ENCODE peak calls at places on chromosomes 6 and 20, in five cellular contexts. W is GM12878, K is K562, E is HCT116, D is SK-N-SH. S is an unnamed sample.

GRCh38 chr20:51388756-51389542 is 153.6 kb downstream of the NFATC2 start:
- DNase-seq in W (no peak), K (no peak), E (no peak), D (no peak), S (peak; percentile 65)

GRCh38 chr20:16216227-16217210 is 356.7 kb downstream of the KIF16B start:
- DNase-seq in W (no peak), K (no peak), E (no peak), D (peak; percentile 34), S (no peak)

GRCh38 chr20:4740774-4741431 is 19.2 kb downstream of the PRND start:
- DNase-seq in W (no peak), K (peak; percentile 49), E (peak; percentile 32), D (peak; percentile 41), S (peak; percentile 42)

GRCh38 chr6:169945117-169945516 is 193.7 kb downstream of the ERMARD start:
- DNase-seq in W (no peak), K (no peak), E (no peak), D (no peak), S (no peak)

GRCh38 chr6:41036601-41037000 is 2.4 kb downstream of the UNC5CL start:
- DNase-seq in W (no peak), K (no peak), E (no peak), D (no peak), S (no peak)

GRCh38 chr6:113530769-113531168 is 326.4 kb upstream of the MARCKS start:
- DNase-seq in W (no peak), K (peak; percentile 9), E (no peak), D (no peak), S (no peak)

GRCh38 chr6:31098449-31098938 is 13.9 kb downstream of the C6orf15 start:
- DNase-seq in W (no peak), K (no peak), E (no peak), D (no peak), S (no peak)

GRCh38 chr20:52192296-52193007 is 873 bp upstream of the ZFP64 start:
- DNase-seq in W (peak; percentile 35), K (peak; percentile 82), E (peak; percentile 38), D (peak; percentile 77), S (peak; percentile 49)

GRCh38 chr6:30518505-30518850 is 29.2 kb downstream of the HLA-E start:
- DNase-seq in W (no peak), K (no peak), E (no peak), D (no peak), S (no peak)

GRCh38 chr6:142913511-142914047 is 31.4 kb downstream of the HIVEP2 start:
- DNase-seq in W (peak; percentile 94), K (no peak), E (no peak), D (no peak), S (no peak)

GRCh38 chr6:147382945-147383554 is 125.4 kb upstream of the SAMD5 start:
- DNase-seq in W (no peak), K (peak; percentile 26), E (peak; percentile 13), D (no peak), S (peak; percentile 49)

GRCh38 chr6:33207569-33208088 is 671 bp upstream of the RING1 start:
- DNase-seq in W (no peak), K (peak; percentile 69), E (no peak), D (peak; percentile 81), S (peak; percentile 67)

GRCh38 chr6:145756170-145756662 is 20.9 kb upstream of the EPM2A start:
- DNase-seq in W (no peak), K (peak; percentile 34), E (no peak), D (peak; percentile 39), S (no peak)

GRCh38 chr6:131629656-131630055 is 1.6 kb upstream of the MED23 start:
- DNase-seq in W (no peak), K (no peak), E (no peak), D (no peak), S (no peak)

GRCh38 chr20:33666293-33667244 is at the start of gene ACTL10:
- DNase-seq in W (peak; percentile 91), K (peak; percentile 98), E (no peak), D (peak; percentile 94), S (peak; percentile 88)

GRCh38 chr20:14986026-14986655 is 648.7 kb upstream of the FLRT3 start:
- DNase-seq in W (no peak), K (no peak), E (no peak), D (no peak), S (peak; percentile 16)

GRCh38 chr6:129667621-129668020 is 42.4 kb downstream of the ARHGAP18 start:
- DNase-seq in W (no peak), K (peak; percentile 78), E (no peak), D (no peak), S (peak; percentile 46)

GRCh38 chr6:149969635-149970034 is 5.9 kb downstream of the ULBP1 start:
- DNase-seq in W (no peak), K (no peak), E (no peak), D (no peak), S (no peak)

GRCh38 chr20:49381558-49382493 is 100.6 kb downstream of the KCNB1 start:
- DNase-seq in W (no peak), K (no peak), E (peak; percentile 33), D (peak; percentile 72), S (peak; percentile 93)

GRCh38 chr6:139161817-139162284 is 27.0 kb downstream of the HECA start:
- DNase-seq in W (peak; percentile 91), K (no peak), E (no peak), D (no peak), S (no peak)

GRCh38 chr6:130565696-130566095 is 199.9 kb downstream of the TMEM200A start:
- DNase-seq in W (no peak), K (no peak), E (no peak), D (no peak), S (no peak)

GRCh38 chr6:46184114-46184513 is 13.3 kb upstream of the ENPP5 start:
- DNase-seq in W (no peak), K (no peak), E (no peak), D (no peak), S (no peak)

GRCh38 chr6:130997061-130997753 is 65.8 kb downstream of the EPB41L2 start:
- DNase-seq in W (no peak), K (no peak), E (no peak), D (no peak), S (no peak)

GRCh38 chr6:33672808-33673207 is 38.7 kb downstream of the UQCC2 start:
- DNase-seq in W (no peak), K (peak; percentile 80), E (no peak), D (peak; percentile 65), S (no peak)

DNA sequence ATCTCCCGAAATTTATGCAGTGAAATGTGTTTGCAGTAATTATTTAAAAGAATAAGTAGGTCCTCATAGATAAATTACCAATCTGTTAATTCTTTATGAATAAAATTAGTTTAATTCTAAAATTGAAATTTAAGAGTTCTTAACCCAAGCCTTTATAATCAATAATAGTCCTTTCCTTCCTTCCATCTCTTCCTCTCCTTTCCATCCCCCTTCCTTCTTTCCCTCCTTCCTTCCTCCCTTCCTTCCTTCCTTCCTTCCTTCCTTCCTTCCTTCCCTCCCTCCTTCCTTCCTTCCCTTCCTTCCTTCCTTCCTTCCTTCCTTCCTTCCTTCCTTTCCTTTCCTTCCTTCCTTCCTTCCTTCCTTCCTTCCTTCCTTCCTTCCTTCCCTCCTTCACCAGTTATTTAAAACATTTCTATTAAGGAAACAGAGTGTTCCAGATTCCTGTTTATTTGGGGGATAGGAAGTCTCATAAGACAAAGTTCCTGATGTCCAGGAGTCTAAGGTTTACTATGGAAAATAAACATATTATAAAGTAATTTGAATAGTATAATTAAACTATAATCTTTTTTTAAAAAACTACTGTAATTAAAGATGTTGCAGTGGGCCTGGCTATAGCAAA is 285.3 kb upstream of the NOX3 start:
- DNase-seq in W (no peak), K (no peak), E (no peak), D (no peak), S (no peak)
- TF ChIP-seq JUND in W (no peak), K (no peak), E (no peak), D (no peak), S (no peak)

GRCh38 chr20:59042796-59043621 is 423 bp upstream of the PRELID3B start:
- DNase-seq in W (peak; percentile 61), K (peak; percentile 97), E (peak; percentile 84), D (peak; percentile 100), S (peak; percentile 98)

GRCh38 chr20:59040682-59041081 is 1.9 kb downstream of the PRELID3B start:
- DNase-seq in W (no peak), K (no peak), E (no peak), D (no peak), S (no peak)

GRCh38 chr20:59037386-59037785 is 5.2 kb downstream of the PRELID3B start:
- DNase-seq in W (no peak), K (no peak), E (no peak), D (no peak), S (no peak)

GRCh38 chr20:59042151-59042795 is at the start of gene PRELID3B:
- DNase-seq in W (no peak), K (peak; percentile 70), E (no peak), D (peak; percentile 69), S (peak; percentile 31)

GRCh38 chr20:59039233-59039632 is 3.4 kb downstream of the PRELID3B start:
- DNase-seq in W (no peak), K (no peak), E (no peak), D (no peak), S (no peak)
- TF ChIP-seq JUND in W (no peak), K (no peak), E (no peak), D (no peak), S (no peak)

GRCh38 chr6:158772172-158772571 is 47.0 kb downstream of the EZR start:
- DNase-seq in W (no peak), K (no peak), E (no peak), D (no peak), S (no peak)

GRCh38 chr6:158773581-158774449 is 45.4 kb downstream of the EZR start:
- DNase-seq in W (no peak), K (no peak), E (no peak), D (no peak), S (no peak)

GRCh38 chr6:158771399-158772158 is 47.6 kb downstream of the EZR start:
- DNase-seq in W (no peak), K (no peak), E (no peak), D (no peak), S (no peak)

GRCh38 chr6:158770948-158771347 is 48.2 kb downstream of the EZR start:
- DNase-seq in W (no peak), K (no peak), E (no peak), D (no peak), S (no peak)

DNA sequence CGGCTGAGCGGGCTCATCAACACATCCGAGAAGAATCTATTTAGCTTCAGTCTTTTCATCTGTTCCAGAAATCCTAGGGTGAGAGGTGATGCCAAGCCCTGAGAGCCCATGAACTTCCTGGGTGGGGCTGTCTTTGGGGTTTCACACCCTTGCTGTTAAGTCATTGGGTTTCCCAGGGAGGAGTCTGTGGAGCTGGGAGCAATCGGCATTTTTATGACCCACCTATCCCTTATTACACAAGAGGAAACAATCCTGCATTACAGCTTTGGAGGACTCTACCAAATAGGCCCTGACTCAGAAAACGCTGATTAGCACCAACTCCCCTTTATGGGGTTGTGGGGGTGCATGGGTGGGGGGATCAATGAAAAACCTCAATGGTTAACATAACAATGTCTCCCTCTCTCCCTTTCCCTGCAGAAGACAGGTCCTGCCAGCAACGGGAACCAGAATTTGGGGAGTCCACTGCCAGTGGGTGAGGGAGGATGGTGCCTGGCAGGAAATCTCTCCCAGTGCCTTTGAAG is 46.3 kb downstream of the EZR start:
- DNase-seq in W (no peak), K (no peak), E (no peak), D (no peak), S (no peak)
- TF ChIP-seq JUND in W (no peak), K (no peak), E (no peak), D (no peak), S (no peak)

GRCh38 chr20:44650777-44651493 is 564 bp downstream of the ADA start:
- DNase-seq in W (no peak), K (no peak), E (no peak), D (no peak), S (no peak)
- TF ChIP-seq JUND in W (no peak), K (no peak), E (no peak), D (no peak), S (no peak)

S was measured in T47D.